ENCODE peak calls at places on chromosomes 12 and 14, in six cellular contexts. G is IMR-90, L is H9, T is trophoblast cell, N is H1, Y is mesenchymal stem cell. E is an unnamed sample.

GRCh38 chr12:15956413-15957185 is 45.5 kb downstream of the DERA start:
- DNase-seq in G (no peak), L (no peak), T (peak), N (no peak), Y (no peak), E (no peak)

GRCh38 chr12:8816448-8816847 is 6.0 kb upstream of the A2ML1 start:
- DNase-seq in G (no peak), L (peak), T (no peak), N (no peak), Y (no peak), E (no peak)

GRCh38 chr12:111635524-111635923 is 36.4 kb upstream of the ATXN2 start:
- DNase-seq in G (peak), L (no peak), T (no peak), N (no peak), Y (no peak), E (peak)

GRCh38 chr14:97162621-97163020 is 365.4 kb downstream of the VRK1 start:
- DNase-seq in G (no peak), L (no peak), T (no peak), N (no peak), Y (no peak), E (no peak)

GRCh38 chr12:5945071-5946008 is at the start of gene ANO2:
- DNase-seq in G (no peak), L (peak), T (peak), N (peak), Y (peak), E (peak)

GRCh38 chr14:64974563-64974962 is 2.4 kb upstream of the RAB15 start:
- DNase-seq in G (no peak), L (peak), T (no peak), N (no peak), Y (no peak), E (no peak)

GRCh38 chr14:80958258-80958657 is 2.8 kb downstream of the TSHR start:
- DNase-seq in G (no peak), L (no peak), T (no peak), N (no peak), Y (no peak), E (no peak)

GRCh38 chr12:47079365-47079893 is at the start of gene PCED1B:
- DNase-seq in G (peak), L (peak), T (peak), N (peak), Y (peak), E (peak)

GRCh38 chr14:34227834-34228662 is 234.0 kb downstream of the SPTSSA start:
- DNase-seq in G (peak), L (peak), T (peak), N (peak), Y (peak), E (peak)

GRCh38 chr14:53462931-53463778 is 310.0 kb upstream of the DDHD1 start:
- DNase-seq in G (no peak), L (peak), T (peak), N (no peak), Y (no peak), E (peak)

GRCh38 chr14:95046711-95047681 is 110.3 kb downstream of the DICER1 start:
- DNase-seq in G (peak), L (peak), T (no peak), N (no peak), Y (peak), E (no peak)

GRCh38 chr14:21997300-21997699 is 323.7 kb upstream of the OR4E1 start:
- DNase-seq in G (peak), L (peak), T (no peak), N (no peak), Y (peak), E (peak)

GRCh38 chr14:101623685-101624444 is 62.6 kb downstream of the DIO3 start:
- DNase-seq in G (no peak), L (no peak), T (no peak), N (no peak), Y (no peak), E (peak)

GRCh38 chr12:77943466-77943865 is 112.8 kb downstream of the NAV3 start:
- DNase-seq in G (peak), L (no peak), T (no peak), N (no peak), Y (peak), E (peak)

GRCh38 chr12:6078378-6079083 is 45.9 kb downstream of the VWF start:
- DNase-seq in G (no peak), L (no peak), T (no peak), N (no peak), Y (no peak), E (peak)

GRCh38 chr14:94451091-94451751 is 1.4 kb downstream of the SERPINA11 start:
- DNase-seq in G (no peak), L (peak), T (no peak), N (peak), Y (no peak), E (no peak)

GRCh38 chr12:84911331-84912190 is 1.0 kb downstream of the SLC6A15 start:
- DNase-seq in G (peak), L (peak), T (peak), N (peak), Y (peak), E (peak)

GRCh38 chr14:67343601-67344230 is 15.9 kb downstream of the ATP6V1D start:
- DNase-seq in G (no peak), L (no peak), T (no peak), N (no peak), Y (no peak), E (no peak)

GRCh38 chr12:103841690-103842584 is 903 bp upstream of the NT5DC3 start:
- DNase-seq in G (peak), L (peak), T (peak), N (peak), Y (peak), E (peak)

GRCh38 chr12:79818856-79819255 is 116.0 kb downstream of the PPP1R12A start:
- DNase-seq in G (no peak), L (no peak), T (no peak), N (no peak), Y (no peak), E (no peak)

GRCh38 chr12:122946690-122947271 is 19.5 kb downstream of the ABCB9 start:
- DNase-seq in G (peak), L (no peak), T (peak), N (no peak), Y (peak), E (peak)

GRCh38 chr14:59679872-59680271 is 103.3 kb upstream of the CCDC175 start:
- DNase-seq in G (no peak), L (no peak), T (peak), N (no peak), Y (peak), E (peak)

GRCh38 chr14:105549481-105549880 is 23.1 kb downstream of the TMEM121 start:
- DNase-seq in G (no peak), L (no peak), T (no peak), N (no peak), Y (no peak), E (no peak)

GRCh38 chr14:39229222-39229543 is 4.5 kb upstream of the MIA2 start:
- DNase-seq in G (peak), L (no peak), T (no peak), N (no peak), Y (no peak), E (peak)

GRCh38 chr14:51354846-51355245 is 114.8 kb downstream of the TMX1 start:
- DNase-seq in G (no peak), L (no peak), T (no peak), N (no peak), Y (no peak), E (no peak)

GRCh38 chr14:105503918-105504692 is 13.1 kb downstream of the TEDC1 start:
- DNase-seq in G (no peak), L (no peak), T (no peak), N (no peak), Y (no peak), E (no peak)

GRCh38 chr14:59022144-59022543 is 166.3 kb upstream of the DAAM1 start:
- DNase-seq in G (no peak), L (no peak), T (no peak), N (no peak), Y (no peak), E (no peak)

GRCh38 chr12:13961983-13962382 is 19.4 kb downstream of the GRIN2B start:
- DNase-seq in G (no peak), L (no peak), T (no peak), N (no peak), Y (no peak), E (no peak)

GRCh38 chr14:54348001-54348611 is 48.7 kb upstream of the CDKN3 start:
- DNase-seq in G (peak), L (no peak), T (peak), N (no peak), Y (peak), E (peak)

GRCh38 chr14:100810861-100811461 is 15.0 kb upstream of the MEG3 start:
- DNase-seq in G (no peak), L (no peak), T (no peak), N (no peak), Y (no peak), E (peak)

GRCh38 chr14:32255855-32256254 is 52.8 kb upstream of the RNU6-8 start:
- DNase-seq in G (no peak), L (no peak), T (no peak), N (no peak), Y (no peak), E (no peak)

GRCh38 chr12:77053259-77053658 is 12.1 kb downstream of the E2F7 start:
- DNase-seq in G (no peak), L (no peak), T (no peak), N (no peak), Y (no peak), E (no peak)

GRCh38 chr14:22922294-22922693 is 3.3 kb upstream of the RBM23 start:
- DNase-seq in G (no peak), L (no peak), T (no peak), N (no peak), Y (no peak), E (no peak)

GRCh38 chr12:77299910-77300772 is 234.8 kb upstream of the E2F7 start:
- DNase-seq in G (peak), L (no peak), T (no peak), N (no peak), Y (no peak), E (no peak)

GRCh38 chr14:104428860-104429259 is 150.7 kb upstream of the C14orf180 start:
- DNase-seq in G (no peak), L (peak), T (no peak), N (no peak), Y (no peak), E (no peak)

GRCh38 chr12:121009744-121010143 is 6.5 kb downstream of the C12orf43 start:
- DNase-seq in G (peak), L (peak), T (peak), N (no peak), Y (peak), E (peak)

GRCh38 chr12:65605019-65605418 is 219.3 kb upstream of the HMGA2 start:
- DNase-seq in G (peak), L (no peak), T (no peak), N (no peak), Y (peak), E (no peak)

GRCh38 chr12:57864811-57865751 is 18.6 kb upstream of the CTDSP2 start:
- DNase-seq in G (peak), L (no peak), T (peak), N (peak), Y (peak), E (peak)
- H3K27ac ChIP-seq in G (peak), L (no peak), T (peak), N (no peak), Y (peak), E (no peak)

DNA sequence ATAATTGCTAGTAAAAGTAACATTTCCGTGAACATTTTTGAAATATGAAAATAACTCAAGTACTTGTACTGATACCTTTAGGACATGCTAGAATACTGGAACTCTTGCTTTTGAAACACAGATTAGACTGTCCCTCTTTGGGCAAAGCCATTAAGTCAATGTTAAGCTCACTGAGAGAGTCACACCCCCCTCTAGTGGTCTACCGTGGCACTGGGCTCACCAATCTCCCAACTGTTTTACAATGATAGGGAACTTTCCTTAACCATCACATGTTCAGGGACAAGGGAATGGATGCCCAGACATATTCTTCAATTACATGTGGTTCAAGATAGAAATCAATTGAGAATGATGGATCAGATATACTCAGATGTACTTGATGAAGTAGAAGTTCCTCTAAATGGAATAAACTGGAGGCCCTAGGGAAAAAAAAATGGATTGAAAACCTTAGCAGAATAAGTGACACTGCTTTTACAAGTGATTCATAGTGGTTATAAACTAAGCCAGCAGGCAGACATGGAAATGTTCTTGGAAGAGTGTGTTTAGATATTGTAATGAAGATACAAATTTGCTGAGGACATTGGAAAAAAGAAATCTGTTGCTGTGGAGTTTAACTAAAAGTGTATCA is 17.8 kb downstream of the NANOG start:
- DNase-seq in G (peak), L (peak), T (peak), N (peak), Y (peak), E (peak)
- H2BK120ac ChIP-seq in G (no peak), L (no peak), T (no peak), N (no peak), Y (no peak), E (no peak)

GRCh38 chr12:124625867-124626675 is 58.7 kb upstream of the NCOR2 start:
- DNase-seq in G (peak), L (no peak), T (no peak), N (no peak), Y (peak), E (no peak)
- H2BK5ac ChIP-seq in G (no peak), L (no peak), T (no peak), N (no peak), Y (no peak), E (no peak)

GRCh38 chr12:19388131-19388549 is 51.2 kb upstream of the AEBP2 start:
- DNase-seq in G (peak), L (peak), T (peak), N (no peak), Y (peak), E (no peak)
- H3K27ac ChIP-seq in G (peak), L (no peak), T (no peak), N (no peak), Y (no peak), E (no peak)

DNA sequence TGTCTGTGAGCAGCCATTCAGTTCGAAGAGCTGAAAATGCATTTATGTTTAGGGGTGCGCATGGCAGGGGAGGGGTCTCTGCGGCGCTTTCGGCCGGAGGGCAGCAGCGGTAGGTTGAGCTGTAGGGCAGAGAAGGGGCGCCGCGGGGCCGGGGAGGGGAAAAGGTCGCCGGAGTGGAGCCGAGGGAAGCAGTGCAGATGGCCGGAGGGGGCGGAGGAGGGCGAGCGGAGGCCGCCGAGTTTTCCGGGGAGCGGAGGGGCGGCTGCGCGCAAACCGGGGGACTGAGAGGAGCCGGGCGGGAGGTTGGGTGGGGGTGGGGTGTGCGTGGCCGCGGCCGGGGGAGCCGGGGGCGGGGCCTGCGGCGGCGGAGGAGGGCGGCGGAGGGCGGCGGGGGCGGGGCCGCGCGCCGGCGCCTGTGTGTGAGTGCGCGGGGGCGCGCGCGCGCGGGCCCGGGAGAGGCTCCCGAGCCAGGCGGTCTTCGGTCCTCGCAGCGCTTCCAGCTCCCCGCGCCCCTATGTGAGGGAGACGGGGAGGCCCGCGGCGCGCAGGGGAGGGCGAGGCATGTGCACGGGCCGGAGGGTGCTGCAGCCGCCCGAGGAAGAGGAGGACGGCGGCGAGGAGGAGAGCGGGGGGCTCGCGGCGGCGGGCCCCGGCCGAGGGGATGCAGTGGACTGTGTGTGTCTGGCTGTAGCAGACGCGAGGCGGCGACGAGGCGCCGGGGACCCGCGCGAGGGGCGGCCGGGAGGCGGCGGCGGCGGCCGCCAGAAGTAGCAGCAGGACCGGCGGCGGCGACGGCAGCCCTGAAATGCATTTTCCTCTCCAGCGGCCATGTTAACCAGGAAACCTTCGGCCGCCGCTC is at the start of gene DYRK2:
- DNase-seq in G (peak), L (peak), T (peak), N (peak), Y (peak), E (peak)
- H2BK120ac ChIP-seq in G (peak), L (no peak), T (peak), N (no peak), Y (peak), E (peak)

DNA sequence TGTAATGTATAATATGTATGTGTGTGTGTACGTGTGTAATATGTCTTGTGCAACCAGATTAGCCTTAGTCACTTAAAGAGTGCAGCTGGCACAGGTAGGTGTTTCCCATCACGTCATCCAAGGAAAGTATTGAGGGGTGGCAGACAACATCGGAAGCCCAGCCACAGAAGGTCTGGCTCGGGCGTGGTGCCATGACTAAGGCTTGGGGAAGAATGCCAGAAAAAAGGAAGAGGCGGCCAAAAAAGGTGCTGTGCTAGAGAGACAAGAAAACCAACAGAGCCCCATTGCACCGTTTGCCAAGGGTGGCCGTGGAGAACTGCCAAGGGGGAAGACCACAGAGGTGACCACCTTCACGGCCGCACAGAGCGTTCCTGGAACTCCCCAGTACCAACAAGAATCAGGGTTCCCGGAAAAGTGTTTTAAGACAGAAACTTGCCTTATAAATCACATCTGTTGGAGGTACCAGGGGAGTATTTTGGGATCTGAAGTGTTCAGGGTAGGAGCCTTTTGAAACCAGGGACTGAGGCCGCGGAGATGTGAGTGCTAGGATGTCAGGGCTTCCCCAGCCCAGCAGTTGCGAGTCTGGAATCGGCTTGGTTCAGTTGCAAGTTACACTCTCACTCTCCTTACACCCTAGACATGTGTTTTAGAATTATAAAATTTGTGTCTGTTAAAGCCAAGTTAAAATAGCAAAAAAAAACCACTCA is 131.2 kb upstream of the DYRK2 start:
- DNase-seq in G (no peak), L (no peak), T (no peak), N (no peak), Y (no peak), E (no peak)
- H2BK5ac ChIP-seq in G (no peak), L (no peak), T (no peak), N (no peak), Y (no peak), E (no peak)

E was measured in mesendoderm.